ENCODE peak calls at places on chromosomes 13 and 19, in seven cellular contexts. L is psoas muscle; P is upper lobe of right lung; X is midbrain; F is fibroblast of lung; T is WTC11; H is stimulated activated CD8-positive, alpha-beta memory T cell treated with anti-CD3 and anti-CD28 coated beads, Interleukin-7, amount 100 ng/mL, for 24 hours. Y is an unnamed sample.

GRCh38 chr19:30604657-30605056 is 232.5 kb downstream of the ZNF536 start:
- DNase-seq in L (no peak), H (no peak), T (no peak), P (no peak), F (no peak), X (no peak), Y (no peak)

GRCh38 chr19:54188224-54188871 is 1.0 kb downstream of the MBOAT7 start:
- DNase-seq in X (no peak), P (peak), F (peak), T (peak), H (no peak), L (no peak), Y (no peak)

GRCh38 chr13:72970956-72971355 is 87.8 kb upstream of the KLF5 start:
- DNase-seq in P (no peak), L (no peak), T (no peak), X (no peak), H (no peak), F (peak), Y (peak)

GRCh38 chr19:4877753-4878490 is 10.5 kb upstream of the PLIN3 start:
- DNase-seq in P (no peak), T (no peak), L (peak), H (no peak), X (peak), F (no peak), Y (no peak)

GRCh38 chr13:26656919-26657318 is 99.4 kb downstream of the WASF3 start:
- DNase-seq in L (no peak), X (peak), T (no peak), H (no peak), P (no peak), F (peak), Y (no peak)

GRCh38 chr19:6340493-6341201 is 7.2 kb upstream of the ACER1 start:
- DNase-seq in L (no peak), H (no peak), T (no peak), F (no peak), X (no peak), P (no peak), Y (no peak)

GRCh38 chr13:46951516-46951915 is 54.7 kb upstream of the HTR2A start:
- DNase-seq in F (peak), X (no peak), L (no peak), P (no peak), H (no peak), T (no peak), Y (no peak)

GRCh38 chr13:93775507-93776108 is 549.0 kb downstream of the GPC6 start:
- DNase-seq in F (peak), P (no peak), X (no peak), H (no peak), T (no peak), L (no peak), Y (peak)

GRCh38 chr13:44801990-44802389 is 187.3 kb downstream of the NUFIP1 start:
- DNase-seq in T (no peak), P (no peak), L (no peak), X (no peak), F (peak), H (no peak), Y (no peak)

GRCh38 chr19:30353394-30353793 is 18.8 kb upstream of the ZNF536 start:
- DNase-seq in X (no peak), T (no peak), H (no peak), F (no peak), P (no peak), L (no peak), Y (no peak)

Y was measured in trophoblast cell.